ENCODE peak calls at places on chromosomes 13 and 19, in eight cellular contexts. L, C, D, F, S, H, A and X are unnamed samples.

GRCh38 chr13:99103536-99103935 is 97.1 kb upstream of the UBAC2 start:
- DNase-seq in C (no peak), H (no peak), D (no peak), F (no peak), L (no peak), A (no peak), S (no peak), X (no peak)

GRCh38 chr13:46641274-46642081 is 88.5 kb downstream of the LRCH1 start:
- DNase-seq in H (no peak), S (no peak), D (peak; percentile 46), L (no peak), C (no peak), F (no peak), A (no peak), X (no peak)

GRCh38 chr19:28519950-28520861 is 692.7 kb downstream of the UQCRFS1 start:
- DNase-seq in S (no peak), H (no peak), L (no peak), A (peak; percentile 54), D (no peak), F (peak; percentile 71), C (no peak), X (peak; percentile 20)

GRCh38 chr13:46603165-46603603 is 50.2 kb downstream of the LRCH1 start:
- DNase-seq in S (no peak), F (no peak), H (no peak), D (no peak), A (no peak), L (no peak), C (no peak), X (peak; percentile 17)

GRCh38 chr13:32910530-32910929 is 105.7 kb upstream of the KL start:
- DNase-seq in A (no peak), L (no peak), C (no peak), S (no peak), H (no peak), D (no peak), F (no peak), X (peak; percentile 16)

GRCh38 chr19:49677901-49678674 is 1.0 kb downstream of the PRMT1 start:
- DNase-seq in A (peak; percentile 78), S (peak; percentile 78), D (peak; percentile 76), H (peak; percentile 84), F (peak; percentile 41), L (peak; percentile 76), C (peak; percentile 37), X (peak; percentile 49)

GRCh38 chr19:53915000-53915399 is 5.9 kb downstream of the CACNG7 start:
- DNase-seq in A (no peak), F (no peak), S (no peak), D (no peak), H (no peak), L (no peak), C (no peak), X (no peak)

GRCh38 chr13:99085139-99085845 is 107.4 kb upstream of the DOCK9 start:
- DNase-seq in A (no peak), S (no peak), D (no peak), F (no peak), H (no peak), L (peak; percentile 23), C (no peak), X (no peak)

GRCh38 chr19:31113250-31113685 is 236.0 kb downstream of the TSHZ3 start:
- DNase-seq in D (no peak), H (no peak), S (no peak), F (no peak), A (no peak), C (no peak), L (no peak), X (peak; percentile 53)

GRCh38 chr13:113349050-113349449 is 14.9 kb downstream of the GRTP1 start:
- DNase-seq in H (no peak), A (no peak), L (no peak), C (no peak), D (no peak), S (no peak), F (no peak), X (no peak)

GRCh38 chr13:113349491-113349890 is 14.4 kb downstream of the GRTP1 start:
- DNase-seq in C (no peak), L (no peak), F (no peak), H (no peak), A (no peak), S (no peak), D (no peak), X (no peak)

GRCh38 chr13:113350938-113351335 is 13.0 kb downstream of the GRTP1 start:
- DNase-seq in A (no peak), D (no peak), C (no peak), H (no peak), F (no peak), L (no peak), S (no peak), X (no peak)

GRCh38 chr13:113351514-113352026 is 12.4 kb downstream of the GRTP1 start:
- DNase-seq in H (peak; percentile 55), D (peak; percentile 52), F (peak; percentile 58), C (no peak), S (no peak), L (no peak), A (no peak), X (no peak)

DNA sequence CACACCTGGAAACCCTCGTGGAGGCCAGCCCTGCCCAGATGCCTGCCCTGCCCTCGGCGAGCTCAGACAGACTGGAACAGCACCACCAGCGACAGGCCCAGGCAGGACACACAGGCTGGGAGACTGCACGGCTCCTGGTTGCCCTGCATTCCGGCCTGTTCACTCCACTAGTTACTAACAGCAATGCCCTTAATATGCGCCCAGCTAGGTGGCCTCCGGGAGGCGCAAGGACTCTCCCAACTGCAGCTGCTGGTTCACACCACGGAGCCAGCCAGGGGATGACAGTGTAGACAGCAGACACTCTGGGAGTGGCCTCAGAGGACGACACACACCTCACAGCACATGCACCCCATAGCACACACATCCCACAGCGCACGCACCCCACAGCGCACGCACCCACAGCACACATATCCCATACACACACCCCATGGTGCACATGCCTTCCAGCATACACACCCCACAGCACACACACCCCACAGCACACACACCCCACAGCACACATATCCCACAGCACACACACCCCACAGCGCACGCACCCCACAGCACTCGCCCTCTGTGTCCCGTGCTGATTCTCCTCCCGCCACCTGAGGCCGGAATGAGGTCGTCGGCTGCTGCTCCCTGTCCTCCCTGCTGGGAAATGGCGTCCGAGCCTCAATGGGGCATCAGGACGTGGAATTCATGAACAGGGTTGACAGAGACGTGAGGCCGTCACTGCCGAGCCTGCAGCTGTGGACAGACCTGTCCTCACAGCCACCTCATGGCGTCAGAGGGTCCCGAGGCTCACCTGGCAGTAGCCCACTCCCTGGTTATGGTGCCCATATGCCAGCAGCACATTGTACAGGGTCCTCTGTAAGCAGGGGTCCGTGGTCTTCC is 13.6 kb downstream of the GRTP1 start:
- DNase-seq in L (no peak), C (no peak), S (no peak), F (no peak), D (no peak), A (no peak), H (no peak), X (no peak)
- TF ChIP-seq CTCF in L (no peak), C (no peak), S (no peak), F (no peak), D (no peak), A (no peak), H (no peak), X (no peak)

GRCh38 chr13:54536112-54536511 is 1507.5 kb downstream of the OLFM4 start:
- DNase-seq in F (no peak), H (no peak), C (no peak), A (no peak), D (no peak), L (no peak), S (no peak), X (no peak)
- TF ChIP-seq CTCF in F (no peak), H (no peak), C (peak; percentile 45), A (no peak), D (no peak), L (no peak), S (no peak), X (no peak)

GRCh38 chr13:113962975-113963374 is 10.9 kb downstream of the C13orf46 start:
- DNase-seq in L (no peak), A (no peak), H (peak; percentile 48), C (no peak), D (no peak), F (no peak), S (no peak), X (no peak)
- TF ChIP-seq CTCF in L (no peak), A (no peak), H (no peak), C (no peak), D (no peak), F (no peak), S (no peak), X (no peak)

GRCh38 chr19:11534538-11534937 is 4.1 kb upstream of the CNN1 start:
- DNase-seq in L (no peak), F (no peak), A (no peak), C (no peak), S (no peak), H (no peak), D (no peak), X (no peak)

GRCh38 chr19:11528551-11529341 is at the start of gene ECSIT:
- DNase-seq in S (peak; percentile 98), F (peak; percentile 96), D (peak; percentile 99), L (peak; percentile 87), C (peak; percentile 92), A (peak; percentile 99), H (peak; percentile 97), X (peak; percentile 99)

GRCh38 chr19:11535792-11536595 is 2.7 kb upstream of the CNN1 start:
- DNase-seq in S (peak; percentile 98), L (peak; percentile 71), A (peak; percentile 91), C (no peak), F (peak; percentile 60), H (peak; percentile 94), D (peak; percentile 94), X (peak; percentile 81)

DNA sequence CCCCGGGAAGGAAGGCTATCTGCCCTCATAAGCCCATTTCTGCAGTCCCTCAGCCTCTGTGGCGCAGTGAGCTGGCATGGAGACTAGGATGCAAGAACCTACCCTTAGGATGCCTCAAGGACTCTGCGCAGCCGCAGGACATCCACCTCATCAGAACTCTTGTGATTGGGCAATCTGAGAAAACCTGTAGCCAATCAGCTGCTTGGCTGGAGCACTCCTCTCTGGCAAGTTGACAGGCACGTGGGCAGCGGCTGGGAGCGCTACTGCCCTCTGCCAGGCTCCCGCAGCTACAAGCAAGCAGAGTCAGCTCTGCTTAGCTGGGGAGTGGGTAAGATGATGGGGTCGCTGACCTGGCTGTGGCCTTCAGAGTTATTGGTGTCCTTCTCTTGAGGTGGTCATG is 1.5 kb upstream of the ECSIT start:
- DNase-seq in A (peak; percentile 85), L (no peak), H (peak; percentile 87), D (peak; percentile 79), F (peak; percentile 45), S (peak; percentile 63), C (peak; percentile 59), X (peak; percentile 59)
- TF ChIP-seq CTCF in A (no peak), L (no peak), H (no peak), D (no peak), F (no peak), S (peak; percentile 13), C (peak; percentile 44), X (peak; percentile 24)